ENCODE peak calls at places on chromosomes 11 and 22, in ten cellular contexts. One of them, this sample, is unnamed.

GRCh38 chr11:14249121-14249963 is 109.6 kb downstream of the RRAS2 start:
- DNase-seq in HCT116: peak
- DNase-seq in suprapubic skin: no peak
- DNase-seq in fibroblast of villous mesenchyme: peak
- DNase-seq in WERI-Rb-1: peak
- DNase-seq in RWPE1: peak
- DNase-seq in HFFc6: peak
- DNase-seq in bronchial epithelial cell: peak
- DNase-seq in HFF-Myc: peak
- DNase-seq in neural progenitor cell: peak
- DNase-seq in this sample: peak

GRCh38 chr11:59186130-59186594 is 14.2 kb downstream of the DTX4 start:
- DNase-seq in HCT116: peak
- DNase-seq in RWPE1: peak
- DNase-seq in suprapubic skin: no peak
- DNase-seq in WERI-Rb-1: peak
- DNase-seq in HFF-Myc: no peak
- DNase-seq in fibroblast of villous mesenchyme: no peak
- DNase-seq in bronchial epithelial cell: peak
- DNase-seq in neural progenitor cell: peak
- DNase-seq in HFFc6: no peak
- DNase-seq in this sample: no peak

GRCh38 chr11:47980093-47980906 is at the start of gene PTPRJ:
- DNase-seq in fibroblast of villous mesenchyme: peak
- DNase-seq in WERI-Rb-1: peak
- DNase-seq in HCT116: no peak
- DNase-seq in HFFc6: no peak
- DNase-seq in HFF-Myc: no peak
- DNase-seq in RWPE1: peak
- DNase-seq in bronchial epithelial cell: no peak
- DNase-seq in suprapubic skin: no peak
- DNase-seq in neural progenitor cell: peak
- DNase-seq in this sample: peak

GRCh38 chr11:67269401-67270255 is 3.4 kb downstream of the GRK2 start:
- DNase-seq in HCT116: no peak
- DNase-seq in HFFc6: no peak
- DNase-seq in fibroblast of villous mesenchyme: no peak
- DNase-seq in HFF-Myc: no peak
- DNase-seq in suprapubic skin: no peak
- DNase-seq in bronchial epithelial cell: no peak
- DNase-seq in RWPE1: no peak
- DNase-seq in WERI-Rb-1: no peak
- DNase-seq in neural progenitor cell: no peak
- DNase-seq in this sample: no peak

GRCh38 chr22:50309601-50309991 is 2.1 kb upstream of the PLXNB2 start:
- DNase-seq in HFFc6: no peak
- DNase-seq in HCT116: no peak
- DNase-seq in HFF-Myc: no peak
- DNase-seq in fibroblast of villous mesenchyme: no peak
- DNase-seq in RWPE1: no peak
- DNase-seq in WERI-Rb-1: no peak
- DNase-seq in suprapubic skin: no peak
- DNase-seq in neural progenitor cell: no peak
- DNase-seq in bronchial epithelial cell: no peak
- DNase-seq in this sample: no peak

GRCh38 chr22:24191381-24191841 is 10.1 kb downstream of the SUSD2 start:
- DNase-seq in fibroblast of villous mesenchyme: no peak
- DNase-seq in WERI-Rb-1: no peak
- DNase-seq in suprapubic skin: no peak
- DNase-seq in RWPE1: no peak
- DNase-seq in bronchial epithelial cell: no peak
- DNase-seq in HCT116: no peak
- DNase-seq in HFF-Myc: no peak
- DNase-seq in neural progenitor cell: no peak
- DNase-seq in HFFc6: no peak
- DNase-seq in this sample: no peak

GRCh38 chr11:47967577-47968230 is 12.7 kb upstream of the PTPRJ start:
- DNase-seq in HCT116: no peak
- DNase-seq in neural progenitor cell: no peak
- DNase-seq in suprapubic skin: no peak
- DNase-seq in RWPE1: no peak
- DNase-seq in WERI-Rb-1: no peak
- DNase-seq in bronchial epithelial cell: no peak
- DNase-seq in fibroblast of villous mesenchyme: no peak
- DNase-seq in HFF-Myc: no peak
- DNase-seq in HFFc6: no peak
- DNase-seq in this sample: peak

GRCh38 chr22:42528591-42529307 is 9.2 kb upstream of the RRP7A start:
- DNase-seq in HCT116: no peak
- DNase-seq in neural progenitor cell: no peak
- DNase-seq in fibroblast of villous mesenchyme: no peak
- DNase-seq in HFFc6: no peak
- DNase-seq in WERI-Rb-1: no peak
- DNase-seq in bronchial epithelial cell: no peak
- DNase-seq in RWPE1: no peak
- DNase-seq in suprapubic skin: no peak
- DNase-seq in HFF-Myc: no peak
- DNase-seq in this sample: no peak

GRCh38 chr11:67439321-67440228 is 2.1 kb upstream of the PTPRCAP start:
- DNase-seq in WERI-Rb-1: peak
- DNase-seq in neural progenitor cell: no peak
- DNase-seq in HCT116: no peak
- DNase-seq in RWPE1: no peak
- DNase-seq in suprapubic skin: no peak
- DNase-seq in fibroblast of villous mesenchyme: no peak
- DNase-seq in bronchial epithelial cell: peak
- DNase-seq in HFF-Myc: no peak
- DNase-seq in HFFc6: peak
- DNase-seq in this sample: no peak

DNA sequence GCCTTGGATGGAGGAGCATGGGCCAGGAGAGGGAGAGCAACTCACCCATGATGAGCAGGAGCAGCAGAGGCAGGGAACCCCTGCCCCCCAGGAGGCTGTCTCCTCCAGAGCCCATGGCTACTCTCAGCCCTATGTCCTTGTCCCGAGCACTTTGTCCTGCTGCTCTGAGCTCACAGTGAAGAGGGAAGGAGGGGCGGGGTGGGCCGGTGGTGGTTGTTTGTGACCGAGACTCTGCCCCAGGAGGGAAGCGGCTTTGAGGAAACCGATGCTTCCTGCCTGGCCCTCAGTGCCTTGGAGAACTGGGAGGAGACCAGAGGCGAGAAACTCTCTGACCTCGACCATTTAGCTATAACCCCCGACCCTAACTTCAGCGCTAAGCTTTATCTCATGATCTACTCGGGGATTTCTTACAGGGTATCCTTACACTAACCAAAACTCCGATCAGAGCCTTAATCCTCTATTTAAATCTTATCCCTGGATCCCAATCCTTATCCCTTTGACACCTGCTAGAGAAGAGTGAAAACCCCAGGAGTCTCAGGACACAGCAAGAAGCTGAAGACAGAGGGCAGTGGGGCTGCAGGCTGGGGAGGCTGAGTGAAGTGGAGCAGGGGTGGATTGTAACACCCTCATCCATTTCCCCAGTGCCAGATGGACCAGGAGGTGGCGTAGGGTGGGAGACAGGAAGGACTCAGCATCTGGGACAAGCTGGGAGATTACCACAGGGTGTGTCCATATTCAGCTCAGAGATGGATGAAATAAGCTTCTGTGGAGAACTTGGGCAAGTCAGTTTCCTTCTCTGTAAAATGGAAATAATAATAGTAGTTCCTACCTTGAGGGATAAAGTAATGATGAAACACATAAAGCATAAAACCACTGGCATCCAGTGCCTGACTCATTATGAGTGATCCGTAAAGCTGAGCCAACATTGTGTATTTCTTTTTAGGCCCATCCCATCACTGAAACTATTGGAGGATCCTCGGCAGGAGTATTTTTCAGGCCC is at the start of gene ROBO4:
- DNase-seq in fibroblast of villous mesenchyme: peak
- DNase-seq in HFFc6: peak
- DNase-seq in HCT116: peak
- DNase-seq in WERI-Rb-1: peak
- DNase-seq in HFF-Myc: peak
- DNase-seq in RWPE1: peak
- DNase-seq in bronchial epithelial cell: peak
- DNase-seq in neural progenitor cell: no peak
- DNase-seq in suprapubic skin: no peak
- DNase-seq in this sample: peak
- TF ChIP-seq CTCF in fibroblast of villous mesenchyme: peak
- TF ChIP-seq CTCF in HFFc6: peak
- TF ChIP-seq CTCF in HCT116: no peak
- TF ChIP-seq CTCF in WERI-Rb-1: peak
- TF ChIP-seq CTCF in HFF-Myc: peak
- TF ChIP-seq CTCF in RWPE1: no peak
- TF ChIP-seq CTCF in bronchial epithelial cell: no peak
- TF ChIP-seq CTCF in neural progenitor cell: no peak
- TF ChIP-seq CTCF in suprapubic skin: no peak
- TF ChIP-seq CTCF in this sample: peak

DNA sequence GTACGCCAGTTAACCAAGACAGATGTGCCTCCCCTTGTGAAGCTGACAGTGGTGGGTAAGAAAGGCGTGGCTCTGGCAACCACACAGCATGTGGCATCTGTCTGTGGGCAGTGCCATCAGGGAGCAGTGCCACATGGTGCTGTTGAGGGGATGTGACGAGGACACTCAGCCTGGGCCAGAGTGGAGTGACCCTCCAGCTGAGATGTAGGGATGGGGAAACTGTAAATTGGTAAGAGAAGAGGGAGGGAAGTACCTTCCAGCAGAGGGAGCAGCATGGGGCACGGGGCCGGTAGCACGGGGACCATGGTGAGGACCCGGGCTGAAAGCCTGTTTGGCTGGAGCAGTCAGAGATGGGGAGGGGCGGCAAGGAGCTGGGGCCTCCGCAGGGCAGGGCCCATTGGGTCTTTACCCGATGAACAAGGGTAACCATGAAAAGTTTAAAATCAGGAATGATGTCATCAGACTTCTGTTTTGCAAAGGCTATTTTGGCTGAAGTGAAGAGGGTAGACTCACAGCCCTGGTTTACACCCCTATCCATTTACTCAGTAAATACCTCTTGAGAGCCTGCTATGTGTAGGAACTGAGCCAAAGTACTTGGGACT is 10.4 kb downstream of the TMPRSS6 start:
- DNase-seq in HFF-Myc: no peak
- DNase-seq in WERI-Rb-1: no peak
- DNase-seq in neural progenitor cell: peak
- DNase-seq in HFFc6: no peak
- DNase-seq in bronchial epithelial cell: no peak
- DNase-seq in fibroblast of villous mesenchyme: no peak
- DNase-seq in HCT116: no peak
- DNase-seq in suprapubic skin: no peak
- DNase-seq in RWPE1: no peak
- DNase-seq in this sample: no peak
- TF ChIP-seq CTCF in HFF-Myc: peak
- TF ChIP-seq CTCF in WERI-Rb-1: peak
- TF ChIP-seq CTCF in neural progenitor cell: peak
- TF ChIP-seq CTCF in HFFc6: peak
- TF ChIP-seq CTCF in bronchial epithelial cell: peak
- TF ChIP-seq CTCF in fibroblast of villous mesenchyme: peak
- TF ChIP-seq CTCF in HCT116: no peak
- TF ChIP-seq CTCF in suprapubic skin: no peak
- TF ChIP-seq CTCF in RWPE1: no peak
- TF ChIP-seq CTCF in this sample: peak

GRCh38 chr22:39311592-39312400 is 7.6 kb downstream of the RPL3 start:
- DNase-seq in HFFc6: peak
- DNase-seq in WERI-Rb-1: no peak
- DNase-seq in RWPE1: no peak
- DNase-seq in HFF-Myc: no peak
- DNase-seq in bronchial epithelial cell: no peak
- DNase-seq in neural progenitor cell: no peak
- DNase-seq in fibroblast of villous mesenchyme: no peak
- DNase-seq in HCT116: no peak
- DNase-seq in suprapubic skin: no peak
- DNase-seq in this sample: no peak

GRCh38 chr22:39306456-39307361 is 12.7 kb downstream of the RPL3 start:
- DNase-seq in fibroblast of villous mesenchyme: no peak
- DNase-seq in HFF-Myc: no peak
- DNase-seq in RWPE1: no peak
- DNase-seq in suprapubic skin: no peak
- DNase-seq in WERI-Rb-1: peak
- DNase-seq in neural progenitor cell: peak
- DNase-seq in bronchial epithelial cell: no peak
- DNase-seq in HCT116: no peak
- DNase-seq in HFFc6: peak
- DNase-seq in this sample: no peak

GRCh38 chr22:39309881-39310714 is 9.3 kb downstream of the RPL3 start:
- DNase-seq in RWPE1: peak
- DNase-seq in neural progenitor cell: no peak
- DNase-seq in fibroblast of villous mesenchyme: peak
- DNase-seq in suprapubic skin: no peak
- DNase-seq in WERI-Rb-1: no peak
- DNase-seq in HFFc6: peak
- DNase-seq in bronchial epithelial cell: peak
- DNase-seq in HFF-Myc: no peak
- DNase-seq in HCT116: no peak
- DNase-seq in this sample: peak

GRCh38 chr22:39309364-39309861 is 10.0 kb downstream of the RPL3 start:
- DNase-seq in suprapubic skin: no peak
- DNase-seq in bronchial epithelial cell: peak
- DNase-seq in neural progenitor cell: no peak
- DNase-seq in WERI-Rb-1: no peak
- DNase-seq in HFFc6: peak
- DNase-seq in fibroblast of villous mesenchyme: no peak
- DNase-seq in RWPE1: peak
- DNase-seq in HFF-Myc: no peak
- DNase-seq in HCT116: no peak
- DNase-seq in this sample: no peak

GRCh38 chr22:39308614-39309363 is 10.6 kb downstream of the RPL3 start:
- DNase-seq in WERI-Rb-1: no peak
- DNase-seq in HFFc6: peak
- DNase-seq in HFF-Myc: peak
- DNase-seq in suprapubic skin: peak
- DNase-seq in HCT116: peak
- DNase-seq in RWPE1: peak
- DNase-seq in neural progenitor cell: no peak
- DNase-seq in fibroblast of villous mesenchyme: peak
- DNase-seq in bronchial epithelial cell: peak
- DNase-seq in this sample: peak
- TF ChIP-seq CTCF in WERI-Rb-1: no peak
- TF ChIP-seq CTCF in HFFc6: peak
- TF ChIP-seq CTCF in HFF-Myc: peak
- TF ChIP-seq CTCF in suprapubic skin: no peak
- TF ChIP-seq CTCF in HCT116: no peak
- TF ChIP-seq CTCF in RWPE1: no peak
- TF ChIP-seq CTCF in neural progenitor cell: no peak
- TF ChIP-seq CTCF in fibroblast of villous mesenchyme: peak
- TF ChIP-seq CTCF in bronchial epithelial cell: no peak
- TF ChIP-seq CTCF in this sample: peak

DNA sequence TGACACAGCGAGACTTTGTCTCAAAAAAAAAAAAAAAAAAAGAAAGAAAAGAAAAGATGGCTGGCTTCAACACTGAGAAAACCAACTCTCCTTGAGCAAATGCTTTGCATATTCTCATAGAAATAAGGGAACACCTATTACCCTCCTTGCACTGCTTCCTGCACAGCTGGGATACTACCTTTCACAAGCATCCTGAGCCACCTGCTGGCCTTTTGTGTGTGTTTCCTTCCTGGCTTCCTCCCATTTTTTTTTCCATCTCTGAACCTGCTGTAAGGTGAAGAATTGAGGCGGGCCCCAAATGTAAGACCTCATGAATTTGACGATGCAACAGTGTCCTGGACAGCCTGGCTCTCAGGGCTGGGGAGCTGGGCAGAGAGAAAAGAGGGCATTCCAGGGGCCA is 1.9 kb upstream of the RFPL3 start:
- DNase-seq in WERI-Rb-1: peak
- DNase-seq in HFFc6: no peak
- DNase-seq in HFF-Myc: no peak
- DNase-seq in suprapubic skin: no peak
- DNase-seq in RWPE1: peak
- DNase-seq in fibroblast of villous mesenchyme: no peak
- DNase-seq in bronchial epithelial cell: peak
- DNase-seq in HCT116: peak
- DNase-seq in neural progenitor cell: peak
- DNase-seq in this sample: peak
- TF ChIP-seq CTCF in WERI-Rb-1: peak
- TF ChIP-seq CTCF in HFFc6: no peak
- TF ChIP-seq CTCF in HFF-Myc: no peak
- TF ChIP-seq CTCF in suprapubic skin: no peak
- TF ChIP-seq CTCF in RWPE1: no peak
- TF ChIP-seq CTCF in fibroblast of villous mesenchyme: no peak
- TF ChIP-seq CTCF in bronchial epithelial cell: peak
- TF ChIP-seq CTCF in HCT116: peak
- TF ChIP-seq CTCF in neural progenitor cell: peak
- TF ChIP-seq CTCF in this sample: peak